ENCODE peak calls at places on chromosomes 1 and 21, in five cellular contexts. D is nephron progenitor cell; T is activated CD8-positive, alpha-beta memory T cell treated with anti-CD3 and anti-CD28 coated beads, Interleukin-2, amount 10 ng/mL, durations not matched to agents 7 days and 5 days; O is HFF-Myc; I is progenitor cell of endocrine pancreas. C is an unnamed sample.

GRCh38 chr1:174815474-174815908 is 184.3 kb upstream of the CACYBP start:
- DNase-seq in D (no peak), T (no peak), O (no peak), I (no peak), C (no peak)

GRCh38 chr1:19433610-19433999 is 51.7 kb downstream of the CAPZB start:
- DNase-seq in D (no peak), T (no peak), O (no peak), I (no peak), C (no peak)

GRCh38 chr1:116881879-116882520 is 27.7 kb upstream of the PTGFRN start:
- DNase-seq in D (peak), T (peak), O (no peak), I (no peak), C (no peak)

GRCh38 chr21:37461494-37461893 is 94.9 kb downstream of the DYRK1A start:
- DNase-seq in D (no peak), T (no peak), O (no peak), I (no peak), C (no peak)

GRCh38 chr21:38229260-38229877 is 27.4 kb upstream of the KCNJ15 start:
- DNase-seq in D (no peak), T (no peak), O (no peak), I (no peak), C (no peak)

GRCh38 chr1:8006037-8006963 is 19.8 kb downstream of the ERRFI1 start:
- DNase-seq in D (no peak), T (no peak), O (no peak), I (no peak), C (no peak)

GRCh38 chr1:5722635-5723157 is 269.5 kb downstream of the NPHP4 start:
- DNase-seq in D (no peak), T (no peak), O (no peak), I (no peak), C (no peak)

GRCh38 chr1:65681101-65681500 is 111.6 kb upstream of the PDE4B start:
- DNase-seq in D (no peak), T (no peak), O (peak), I (no peak), C (no peak)

GRCh38 chr1:204670152-204670927 is 15.2 kb downstream of the LRRN2 start:
- DNase-seq in D (no peak), T (no peak), O (peak), I (no peak), C (no peak)

C was measured in SK-N-MC.